ENCODE peak calls at places on chromosomes 11 and 22, in seven cellular contexts. O, N, P, R, S, I and H are unnamed samples. For H3K4me1, the result is how much of the 10 kb centered on the place peaks cover.

GRCh38 chr11:61814958-61815789 is 1.6 kb downstream of the FADS1 start:
- DNase-seq in O (peak), N (peak), P (peak), R (peak), S (peak), I (peak), H (peak)

GRCh38 chr22:19174106-19175025 is 4.2 kb downstream of the SLC25A1 start:
- DNase-seq in O (no peak), N (no peak), P (peak), R (no peak), S (no peak), I (no peak), H (no peak)

GRCh38 chr11:126477526-126478275 is 122.2 kb downstream of the ST3GAL4 start:
- DNase-seq in O (no peak), N (no peak), P (no peak), R (no peak), S (no peak), I (no peak), H (no peak)

GRCh38 chr11:72139500-72139899 is 4.0 kb downstream of the FOLR3 start:
- DNase-seq in O (no peak), N (no peak), P (no peak), R (no peak), S (no peak), I (no peak), H (no peak)

GRCh38 chr22:16601437-16602223 is 9.0 kb upstream of the CCT8L2 start:
- DNase-seq in O (no peak), N (no peak), P (no peak), R (no peak), S (no peak), I (no peak), H (peak)

GRCh38 chr11:119284344-119285157 is 32.4 kb downstream of the MCAM start:
- DNase-seq in O (no peak), N (peak), P (no peak), R (no peak), S (no peak), I (no peak), H (no peak)

GRCh38 chr22:34111210-34111824 is 191.0 kb upstream of the LARGE1 start:
- DNase-seq in O (no peak), N (peak), P (peak), R (peak), S (peak), I (no peak), H (peak)

GRCh38 chr22:48153726-48154125 is 1391.3 kb downstream of the TBC1D22A start:
- DNase-seq in O (no peak), N (no peak), P (no peak), R (no peak), S (no peak), I (no peak), H (no peak)

GRCh38 chr11:1888811-1889526 is 2.7 kb downstream of the PRR33 start:
- DNase-seq in O (no peak), N (no peak), P (no peak), R (no peak), S (peak), I (no peak), H (no peak)

GRCh38 chr22:27597703-27598444 is 203.7 kb downstream of the MN1 start:
- DNase-seq in O (no peak), N (peak), P (no peak), R (no peak), S (no peak), I (no peak), H (no peak)

GRCh38 chr11:57303990-57304579 is 20.7 kb downstream of the TNKS1BP1 start:
- DNase-seq in O (no peak), N (no peak), P (no peak), R (no peak), S (no peak), I (peak), H (no peak)

GRCh38 chr22:31082606-31083376 is 1.7 kb downstream of the SMTN start:
- DNase-seq in O (peak), N (peak), P (peak), R (peak), S (peak), I (peak), H (peak)

GRCh38 chr11:14773755-14774154 is 118.3 kb downstream of the CYP2R1 start:
- DNase-seq in O (no peak), N (peak), P (no peak), R (no peak), S (no peak), I (no peak), H (no peak)

GRCh38 chr22:29917052-29917902 is 34.3 kb downstream of the MTMR3 start:
- DNase-seq in O (no peak), N (no peak), P (no peak), R (peak), S (no peak), I (no peak), H (peak)

DNA sequence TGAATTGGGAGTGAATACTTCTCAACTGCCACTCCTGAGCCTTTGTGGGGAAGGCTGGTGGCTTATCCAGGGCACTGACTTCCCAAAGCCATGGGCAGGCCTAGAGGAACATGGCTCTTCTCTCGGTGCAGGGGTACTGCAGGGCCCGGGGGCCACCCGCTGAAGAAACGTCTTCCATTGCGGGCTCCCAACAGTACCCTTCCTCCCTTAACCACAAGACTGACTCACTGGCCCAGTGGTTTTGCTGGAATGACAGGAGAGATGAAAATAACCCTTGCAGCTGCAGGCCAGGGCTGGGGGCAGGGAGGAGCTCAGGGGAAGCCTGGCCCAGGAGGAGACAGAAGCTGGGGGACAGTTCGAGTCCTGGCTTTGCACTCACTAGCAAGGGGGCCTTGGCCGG is 13.5 kb downstream of the TXN2 start:
- DNase-seq in O (peak), N (peak), P (no peak), R (no peak), S (no peak), I (no peak), H (no peak)
- TF ChIP-seq EP300 in O (no peak), N (no peak), P (no peak), R (no peak), S (no peak), I (no peak), H (no peak)

GRCh38 chr11:46493786-46494185 is 100.0 kb downstream of the AMBRA1 start:
- DNase-seq in O (no peak), N (no peak), P (no peak), R (no peak), S (no peak), I (no peak), H (no peak)

GRCh38 chr11:46491661-46492331 is 100.2 kb upstream of the CHRM4 start:
- DNase-seq in O (no peak), N (no peak), P (no peak), R (no peak), S (no peak), I (no peak), H (no peak)

GRCh38 chr11:46489668-46490560 is 98.3 kb upstream of the CHRM4 start:
- DNase-seq in O (no peak), N (peak), P (no peak), R (no peak), S (no peak), I (no peak), H (no peak)

GRCh38 chr11:46490576-46491100 is 99.1 kb upstream of the CHRM4 start:
- DNase-seq in O (no peak), N (no peak), P (no peak), R (no peak), S (no peak), I (no peak), H (no peak)

GRCh38 chr11:46492540-46492939 is 101.0 kb upstream of the CHRM4 start:
- DNase-seq in O (no peak), N (no peak), P (no peak), R (no peak), S (no peak), I (no peak), H (no peak)
- H3K27ac ChIP-seq in O (peak), N (no peak), P (no peak), R (no peak), S (peak), I (peak), H (no peak)

DNA sequence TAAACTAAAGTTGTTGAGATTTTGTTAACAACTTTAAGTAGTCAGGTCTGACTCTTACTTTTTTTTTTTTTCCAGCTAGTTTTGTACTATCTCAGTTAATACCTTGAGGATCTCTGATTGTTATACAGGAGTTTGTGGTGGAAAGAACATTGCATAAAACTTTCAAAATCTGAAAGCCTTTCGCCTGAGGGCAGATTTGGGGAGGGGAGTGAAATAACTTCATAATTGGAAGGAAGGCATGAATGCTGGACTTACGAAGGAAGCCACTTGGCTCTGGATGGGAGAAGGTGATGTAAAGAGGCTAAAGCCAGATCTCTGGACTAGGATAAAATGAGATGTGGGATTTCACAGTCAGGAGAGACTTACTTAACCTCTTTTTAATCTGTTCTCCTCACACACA is 18.2 kb upstream of the FAT3 start:
- DNase-seq in O (no peak), N (no peak), P (no peak), R (no peak), S (no peak), I (no peak), H (no peak)
- H3K4me1 ChIP-seq in O (under half), N (under half), P (under half), R (under half), S (under half), I (under half), H (under half)

DNA sequence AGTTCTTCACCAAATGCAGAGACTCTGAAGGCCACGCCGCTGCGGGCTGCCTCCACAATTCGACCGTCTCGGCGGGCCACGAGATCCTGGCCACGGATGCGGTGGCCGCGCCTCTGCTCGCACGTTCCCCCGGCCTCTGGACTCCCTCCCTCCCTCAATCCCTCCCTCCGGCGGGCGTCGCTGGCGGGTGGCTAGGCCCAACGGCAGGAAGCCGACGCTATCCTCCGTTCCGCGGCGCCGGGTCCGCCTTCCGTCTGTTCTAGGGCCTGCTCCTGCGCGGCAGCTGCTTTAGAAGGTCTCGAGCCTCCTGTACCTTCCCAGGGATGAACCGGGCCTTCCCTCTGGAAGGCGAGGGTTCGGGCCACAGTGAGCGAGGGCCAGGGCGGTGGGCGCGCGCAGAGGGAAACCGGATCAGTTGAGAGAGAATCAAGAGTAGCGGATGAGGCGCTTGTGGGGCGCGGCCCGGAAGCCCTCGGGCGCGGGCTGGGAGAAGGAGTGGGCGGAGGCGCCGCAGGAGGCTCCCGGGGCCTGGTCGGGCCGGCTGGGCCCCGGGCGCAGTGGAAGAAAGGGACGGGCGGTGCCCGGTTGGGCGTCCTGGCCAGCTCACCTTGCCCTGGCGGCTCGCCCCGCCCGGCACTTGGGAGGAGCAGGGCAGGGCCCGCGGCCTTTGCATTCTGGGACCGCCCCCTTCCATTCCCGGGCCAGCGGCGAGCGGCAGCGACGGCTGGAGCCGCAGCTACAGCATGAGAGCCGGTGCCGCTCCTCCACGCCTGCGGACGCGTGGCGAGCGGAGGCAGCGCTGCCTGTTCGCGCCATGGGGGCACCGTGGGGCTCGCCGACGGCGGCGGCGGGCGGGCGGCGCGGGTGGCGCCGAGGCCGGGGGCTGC is at the start of gene FUT4:
- DNase-seq in O (peak), N (peak), P (peak), R (peak), S (peak), I (peak), H (peak)
- TF ChIP-seq EP300 in O (no peak), N (no peak), P (no peak), R (no peak), S (no peak), I (no peak), H (no peak)

DNA sequence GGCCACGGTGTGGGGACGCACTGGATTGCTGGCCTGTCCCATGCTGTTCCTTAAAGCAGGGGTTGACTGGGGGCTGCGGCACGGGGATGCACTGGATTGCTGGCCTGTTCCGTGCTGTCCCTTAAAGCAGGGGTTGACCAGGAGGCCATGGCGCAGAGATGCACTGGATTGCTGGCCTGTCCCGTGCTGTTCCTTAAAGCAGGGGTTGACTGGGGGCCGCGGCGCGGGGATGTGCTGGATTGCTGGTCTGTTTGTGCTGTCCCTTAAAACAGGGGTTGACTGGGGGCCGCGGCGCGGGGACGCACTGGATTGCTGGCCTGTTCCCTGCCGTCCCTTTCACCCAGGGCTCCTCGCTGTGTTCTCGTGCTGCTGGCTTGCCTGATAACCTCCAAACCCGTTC is 383.4 kb downstream of the TBC1D22A start:
- DNase-seq in O (no peak), N (no peak), P (no peak), R (no peak), S (no peak), I (no peak), H (no peak)
- H3K27ac ChIP-seq in O (no peak), N (no peak), P (no peak), R (no peak), S (no peak), I (no peak), H (no peak)

DNA sequence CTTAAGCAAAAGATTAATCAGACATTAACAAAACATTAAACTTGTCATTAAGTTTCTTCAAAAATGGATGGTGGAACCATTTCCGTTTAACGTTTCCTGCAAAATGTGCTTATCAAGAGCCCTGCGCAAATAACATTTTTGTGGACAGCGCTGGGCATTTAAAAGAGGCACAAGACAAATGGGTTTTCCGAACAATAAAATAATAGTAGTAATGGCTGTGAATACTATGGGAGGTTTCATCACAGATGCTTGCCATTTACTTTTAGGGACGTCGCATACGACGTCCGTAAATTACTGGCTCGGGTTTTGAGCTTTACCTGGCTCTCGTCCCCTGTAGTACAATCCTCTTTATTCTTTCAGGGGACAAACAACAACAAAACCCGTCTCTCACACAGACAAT is 1.0 kb downstream of the NPAT start:
- DNase-seq in O (no peak), N (no peak), P (no peak), R (no peak), S (no peak), I (no peak), H (no peak)
- H3K4me1 ChIP-seq in O (under half), N (under half), P (under half), R (under half), S (half or more), I (under half), H (under half)

GRCh38 chr11:97290444-97291041 is 900.7 kb downstream of the JRKL start:
- DNase-seq in O (no peak), N (no peak), P (no peak), R (no peak), S (no peak), I (no peak), H (no peak)
- TF ChIP-seq EP300 in O (no peak), N (no peak), P (no peak), R (no peak), S (no peak), I (no peak), H (no peak)